ENCODE peak calls at places on chromosomes 11 and 22, in six cellular contexts. D, L, H, G, W and S are unnamed samples.
A peak's percentile ranks its signal among the peaks of the same experiment; 100 is the strongest.

GRCh38 chr11:96050435-96051182 is 126.7 kb upstream of the MTMR2 start:
- DNase-seq in D (peak; percentile 94), L (no peak), H (no peak), G (no peak), W (no peak), S (no peak)

GRCh38 chr11:102470257-102470656 is 17.7 kb upstream of the TMEM123 start:
- DNase-seq in D (no peak), L (no peak), H (no peak), G (no peak), W (no peak), S (no peak)

GRCh38 chr11:134313821-134314607 is 17.8 kb upstream of the GLB1L2 start:
- DNase-seq in D (no peak), L (no peak), H (no peak), G (peak; percentile 78), W (no peak), S (no peak)

GRCh38 chr11:80899381-80899780 is 1458.6 kb upstream of the TENM4 start:
- DNase-seq in D (peak; percentile 78), L (no peak), H (no peak), G (no peak), W (no peak), S (no peak)

GRCh38 chr11:46127150-46127638 is 5.9 kb upstream of the PHF21A start:
- DNase-seq in D (peak; percentile 85), L (peak; percentile 39), H (no peak), G (no peak), W (peak; percentile 27), S (no peak)

GRCh38 chr11:125588505-125588904 is 4.1 kb upstream of the STT3A start:
- DNase-seq in D (no peak), L (no peak), H (no peak), G (no peak), W (no peak), S (no peak)

GRCh38 chr11:112859787-112860186 is 101.4 kb upstream of the NCAM1 start:
- DNase-seq in D (no peak), L (no peak), H (no peak), G (no peak), W (no peak), S (no peak)

GRCh38 chr11:47186076-47186936 is at the start of gene PACSIN3:
- DNase-seq in D (peak; percentile 59), L (no peak), H (no peak), G (peak; percentile 75), W (peak; percentile 46), S (no peak)

GRCh38 chr11:44607324-44607962 is 42.0 kb downstream of the CD82 start:
- DNase-seq in D (no peak), L (no peak), H (no peak), G (no peak), W (no peak), S (no peak)

GRCh38 chr11:88122956-88123355 is 52.3 kb downstream of the RAB38 start:
- DNase-seq in D (no peak), L (no peak), H (no peak), G (no peak), W (no peak), S (no peak)

GRCh38 chr11:19498986-19499669 is 213.5 kb upstream of the NAV2 start:
- DNase-seq in D (peak; percentile 26), L (no peak), H (no peak), G (no peak), W (no peak), S (no peak)

GRCh38 chr11:19853901-19854300 is 141.3 kb downstream of the NAV2 start:
- DNase-seq in D (no peak), L (no peak), H (no peak), G (no peak), W (no peak), S (no peak)

GRCh38 chr11:3232956-3233355 is 739 bp upstream of the MRGPRE start:
- DNase-seq in D (no peak), L (no peak), H (no peak), G (no peak), W (no peak), S (no peak)

GRCh38 chr22:26406118-26406517 is 22.9 kb upstream of the ASPHD2 start:
- DNase-seq in D (no peak), L (no peak), H (no peak), G (no peak), W (no peak), S (no peak)

GRCh38 chr22:27115816-27116256 is 458.4 kb downstream of the MIAT start:
- DNase-seq in D (no peak), L (no peak), H (no peak), G (peak; percentile 65), W (no peak), S (no peak)

GRCh38 chr11:46051102-46051501 is 70.2 kb downstream of the PHF21A start:
- DNase-seq in D (no peak), L (no peak), H (no peak), G (no peak), W (no peak), S (no peak)

DNA sequence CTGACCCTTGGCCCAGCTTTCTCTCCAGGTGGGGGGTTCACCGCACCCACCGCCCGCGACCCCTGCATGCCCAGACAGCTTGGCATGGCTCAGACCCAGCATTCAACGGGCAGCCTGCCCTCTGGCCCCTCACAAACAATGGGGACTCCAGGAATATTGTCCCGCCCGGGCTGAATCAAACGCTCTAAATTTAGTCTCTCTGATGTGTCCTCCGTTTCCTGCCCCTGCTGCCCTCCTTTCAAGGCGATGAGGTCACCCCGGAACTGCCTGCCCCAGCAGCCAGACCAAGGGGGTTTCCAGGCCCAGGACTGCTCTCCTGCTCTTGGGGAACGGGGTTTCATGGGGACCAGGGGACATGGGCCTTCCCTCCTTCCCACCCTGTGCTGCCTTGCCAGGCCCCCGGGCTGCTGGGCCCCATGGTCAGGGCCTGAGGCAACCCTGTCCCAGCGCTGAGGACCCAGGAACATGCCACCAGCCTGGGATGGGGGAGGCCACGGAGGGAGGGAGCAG is 10.1 kb upstream of the PDGFB start:
- DNase-seq in D (no peak), L (no peak), H (no peak), G (no peak), W (no peak), S (no peak)
- H3K27ac ChIP-seq in D (peak overlapping the region; percentile 74), L (peak overlapping the region; percentile 46), H (peak overlapping the region; percentile 88), G (peak overlapping the region; percentile 38), W (no peak overlapping the region), S (no peak overlapping the region)

GRCh38 chr11:71436861-71437260 is 11.3 kb downstream of the DHCR7 start:
- DNase-seq in D (no peak), L (no peak), H (no peak), G (no peak), W (no peak), S (no peak)

GRCh38 chr11:71432761-71433647 is 15.2 kb downstream of the DHCR7 start:
- DNase-seq in D (peak; percentile 3), L (no peak), H (no peak), G (no peak), W (no peak), S (no peak)

GRCh38 chr11:71433648-71434450 is 14.3 kb downstream of the DHCR7 start:
- DNase-seq in D (peak; percentile 38), L (peak; percentile 62), H (no peak), G (peak; percentile 35), W (no peak), S (no peak)

GRCh38 chr11:71435278-71435951 is 12.8 kb downstream of the DHCR7 start:
- DNase-seq in D (no peak), L (no peak), H (no peak), G (no peak), W (no peak), S (no peak)

DNA sequence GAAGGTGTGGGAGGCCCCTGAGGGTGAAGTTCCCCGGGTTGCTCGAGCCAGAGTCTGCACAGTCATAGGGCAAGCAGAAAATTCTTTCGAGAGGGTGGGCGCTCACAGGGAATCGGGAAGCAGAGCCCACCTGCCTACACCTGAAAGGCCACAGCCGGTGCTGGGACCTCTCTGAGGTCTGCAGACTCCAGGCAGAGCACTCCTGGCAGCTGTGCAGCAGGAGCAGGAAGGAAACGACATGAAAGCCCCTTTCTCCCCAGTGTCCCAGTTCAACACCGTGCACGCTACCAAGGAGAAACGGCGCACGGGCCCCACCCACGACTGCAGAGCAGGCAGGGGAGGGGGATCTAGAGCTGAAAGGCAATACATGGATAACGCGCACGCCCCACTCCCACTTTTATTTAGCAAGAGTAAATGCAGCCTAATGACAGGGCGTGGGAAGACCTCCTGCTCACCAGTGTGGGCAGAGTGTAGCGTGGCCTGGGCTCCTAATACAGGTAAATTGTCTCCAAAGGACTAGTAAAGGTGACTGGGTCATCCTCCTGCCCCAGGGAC is 13.5 kb downstream of the DHCR7 start:
- DNase-seq in D (no peak), L (no peak), H (no peak), G (no peak), W (no peak), S (no peak)
- H3K27ac ChIP-seq in D (no peak overlapping the region), L (no peak overlapping the region), H (no peak overlapping the region), G (no peak overlapping the region), W (no peak overlapping the region), S (peak overlapping the region; percentile 98)

DNA sequence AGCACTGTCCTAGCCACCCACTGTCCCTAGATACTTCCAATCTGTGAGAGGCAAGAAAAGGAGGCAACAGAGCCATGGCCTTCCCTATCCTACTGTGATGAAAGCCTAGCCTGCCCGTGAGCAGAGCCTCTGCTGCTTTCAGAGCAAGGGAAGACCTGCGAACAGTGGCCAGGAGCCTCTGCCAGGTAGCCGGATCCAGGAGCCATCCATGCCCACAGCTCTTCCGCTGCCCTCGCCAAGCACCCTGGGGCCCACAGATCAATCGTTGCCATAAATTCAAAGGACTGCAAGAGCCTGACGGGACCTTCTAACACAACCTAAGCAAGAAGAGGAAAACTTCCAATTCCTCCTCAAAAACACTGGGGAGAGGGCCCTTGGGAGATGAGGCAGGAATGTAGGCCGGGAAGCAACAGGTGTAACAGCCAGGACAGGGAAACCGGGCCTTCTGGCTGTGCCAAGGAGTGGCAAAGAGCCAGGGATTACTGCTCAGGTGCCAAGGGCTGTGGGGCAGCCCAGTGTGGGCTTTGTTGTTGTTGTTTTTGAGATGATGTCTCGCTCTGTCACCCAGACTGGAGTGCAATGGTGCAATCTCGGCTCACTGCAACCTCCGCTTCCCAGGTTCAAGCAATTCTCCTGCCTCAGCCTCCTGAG is 18.1 kb downstream of the CSNK1E start:
- DNase-seq in D (no peak), L (no peak), H (no peak), G (peak; percentile 76), W (no peak), S (no peak)
- H3K27ac ChIP-seq in D (no peak overlapping the region), L (no peak overlapping the region), H (no peak overlapping the region), G (no peak overlapping the region), W (no peak overlapping the region), S (no peak overlapping the region)

GRCh38 chr11:121561716-121562115 is 108.9 kb upstream of the SORL1-AS1 start:
- DNase-seq in D (no peak), L (no peak), H (no peak), G (no peak), W (no peak), S (no peak)

GRCh38 chr11:121561240-121561639 is 108.5 kb upstream of the SORL1-AS1 start:
- DNase-seq in D (no peak), L (no peak), H (no peak), G (no peak), W (no peak), S (no peak)

GRCh38 chr11:121563003-121563402 is 110.2 kb upstream of the SORL1-AS1 start:
- DNase-seq in D (no peak), L (no peak), H (no peak), G (no peak), W (no peak), S (no peak)

GRCh38 chr11:121559812-121560211 is 107.0 kb upstream of the SORL1-AS1 start:
- DNase-seq in D (no peak), L (no peak), H (no peak), G (no peak), W (no peak), S (no peak)

DNA sequence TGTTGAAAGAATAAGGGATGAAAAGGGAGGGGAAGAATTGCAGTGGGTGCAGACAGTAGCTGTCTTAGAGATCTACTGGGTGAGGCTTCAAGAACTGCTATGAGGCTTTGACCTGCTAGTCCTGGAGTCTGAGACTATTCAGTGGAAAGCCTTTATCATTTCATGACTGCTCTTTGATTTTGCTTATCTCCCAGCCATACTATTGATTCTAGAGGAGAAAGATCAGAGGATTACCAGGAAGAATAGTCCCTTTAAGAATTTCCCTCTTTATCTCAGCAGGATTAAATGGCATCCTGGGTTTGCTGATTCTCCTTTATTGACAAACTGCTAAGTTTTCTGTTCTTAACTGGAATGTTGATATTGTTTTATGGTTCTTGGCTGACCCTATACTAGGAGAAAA is 107.5 kb upstream of the SORL1-AS1 start:
- DNase-seq in D (no peak), L (no peak), H (no peak), G (no peak), W (no peak), S (no peak)
- H3K27ac ChIP-seq in D (no peak overlapping the region), L (no peak overlapping the region), H (no peak overlapping the region), G (no peak overlapping the region), W (no peak overlapping the region), S (no peak overlapping the region)